ENCODE peak calls at places on chromosome 22, in four cellular contexts. Q, O, S and D are unnamed samples.

GRCh38 chr22:32591620-32592019 is 117.0 kb downstream of the FBXO7 start:
- DNase-seq in O (no peak), Q (no peak), S (no peak), D (peak)

GRCh38 chr22:39090426-39091064 is 6.5 kb upstream of the APOBEC3H start:
- DNase-seq in S (no peak), O (peak), Q (peak), D (no peak)

GRCh38 chr22:20552913-20553401 is 45.5 kb downstream of the MED15 start:
- DNase-seq in S (no peak), O (no peak), Q (no peak), D (no peak)

GRCh38 chr22:24009227-24010017 is 1.7 kb upstream of the CABIN1 start:
- DNase-seq in S (no peak), Q (no peak), O (no peak), D (no peak)

GRCh38 chr22:30781271-30781875 is 86.7 kb downstream of the OSBP2 start:
- DNase-seq in O (no peak), S (no peak), Q (no peak), D (no peak)

GRCh38 chr22:47063606-47064005 is 301.2 kb downstream of the TBC1D22A start:
- DNase-seq in S (no peak), O (no peak), Q (no peak), D (no peak)

GRCh38 chr22:29331213-29331612 is 15.7 kb upstream of the RASL10A start:
- DNase-seq in S (no peak), O (no peak), Q (no peak), D (no peak)

GRCh38 chr22:36879775-36880174 is 19.0 kb downstream of the NCF4 start:
- DNase-seq in S (no peak), Q (no peak), O (no peak), D (no peak)

GRCh38 chr22:32754413-32755041 is 47.0 kb upstream of the TIMP3 start:
- DNase-seq in Q (no peak), O (peak), S (no peak), D (no peak)